ENCODE peak calls at places on chromosomes 1 and 21, in four cellular contexts. One of them, this sample, is unnamed.

GRCh38 chr1:22652881-22653316 is at the start of gene C1QB:
- DNase-seq in AG10803: no peak
- DNase-seq in uterus: no peak
- DNase-seq in fibroblast of villous mesenchyme: no peak
- DNase-seq in this sample: no peak

GRCh38 chr1:90841477-90841876 is 124.4 kb upstream of the BARHL2 start:
- DNase-seq in AG10803: no peak
- DNase-seq in uterus: no peak
- DNase-seq in fibroblast of villous mesenchyme: no peak
- DNase-seq in this sample: no peak

GRCh38 chr1:81760487-81761097 is 40.1 kb upstream of the ADGRL2 start:
- DNase-seq in AG10803: peak; percentile 42
- DNase-seq in uterus: no peak
- DNase-seq in fibroblast of villous mesenchyme: peak; percentile 36
- DNase-seq in this sample: peak; percentile 58

GRCh38 chr1:20035114-20035513 is 34.9 kb upstream of the PLA2G5 start:
- DNase-seq in AG10803: no peak
- DNase-seq in uterus: no peak
- DNase-seq in fibroblast of villous mesenchyme: peak; percentile 53
- DNase-seq in this sample: no peak

GRCh38 chr1:34794001-34794789 is 1.4 kb downstream of the GJA4 start:
- DNase-seq in AG10803: no peak
- DNase-seq in uterus: no peak
- DNase-seq in fibroblast of villous mesenchyme: no peak
- DNase-seq in this sample: no peak

GRCh38 chr1:83670891-83671565 is 327.9 kb downstream of the TTLL7 start:
- DNase-seq in AG10803: no peak
- DNase-seq in uterus: no peak
- DNase-seq in fibroblast of villous mesenchyme: no peak
- DNase-seq in this sample: no peak

GRCh38 chr1:29368936-29369932 is 132.9 kb downstream of the PTPRU start:
- DNase-seq in AG10803: no peak
- DNase-seq in uterus: no peak
- DNase-seq in fibroblast of villous mesenchyme: no peak
- DNase-seq in this sample: no peak

GRCh38 chr1:67861856-67862516 is 28.7 kb upstream of the GNG12 start:
- DNase-seq in AG10803: peak; percentile 19
- DNase-seq in uterus: no peak
- DNase-seq in fibroblast of villous mesenchyme: peak; percentile 33
- DNase-seq in this sample: no peak

GRCh38 chr1:151994956-151995355 is 1.3 kb upstream of the S100A10 start:
- DNase-seq in AG10803: peak; percentile 99
- DNase-seq in uterus: peak; percentile 26
- DNase-seq in fibroblast of villous mesenchyme: peak; percentile 59
- DNase-seq in this sample: peak; percentile 100

GRCh38 chr1:77220687-77221463 is 1.6 kb upstream of the PIGK start:
- DNase-seq in AG10803: peak; percentile 33
- DNase-seq in uterus: no peak
- DNase-seq in fibroblast of villous mesenchyme: peak; percentile 50
- DNase-seq in this sample: peak; percentile 89

GRCh38 chr21:44846485-44847260 is 26.8 kb downstream of the PTTG1IP start:
- DNase-seq in AG10803: peak; percentile 61
- DNase-seq in uterus: no peak
- DNase-seq in fibroblast of villous mesenchyme: peak; percentile 68
- DNase-seq in this sample: peak; percentile 72

GRCh38 chr1:88058205-88058604 is 625.9 kb upstream of the PKN2 start:
- DNase-seq in AG10803: no peak
- DNase-seq in uterus: no peak
- DNase-seq in fibroblast of villous mesenchyme: no peak
- DNase-seq in this sample: no peak

GRCh38 chr1:67668660-67669059 is 16.3 kb upstream of the GADD45A start:
- DNase-seq in AG10803: no peak
- DNase-seq in uterus: no peak
- DNase-seq in fibroblast of villous mesenchyme: peak; percentile 72
- DNase-seq in this sample: peak; percentile 41

GRCh38 chr1:227124461-227124860 is 184.4 kb downstream of the COQ8A start:
- DNase-seq in AG10803: no peak
- DNase-seq in uterus: no peak
- DNase-seq in fibroblast of villous mesenchyme: no peak
- DNase-seq in this sample: no peak

GRCh38 chr1:52631759-52632331 is 1.1 kb upstream of the SHISAL2A start:
- DNase-seq in AG10803: no peak
- DNase-seq in uterus: no peak
- DNase-seq in fibroblast of villous mesenchyme: no peak
- DNase-seq in this sample: no peak

GRCh38 chr1:18883636-18884418 is 18.5 kb downstream of the ALDH4A1 start:
- DNase-seq in AG10803: peak; percentile 69
- DNase-seq in uterus: peak; percentile 73
- DNase-seq in fibroblast of villous mesenchyme: peak; percentile 65
- DNase-seq in this sample: peak; percentile 64

GRCh38 chr1:33634806-33635205 is 162.4 kb downstream of the ZSCAN20 start:
- DNase-seq in AG10803: peak; percentile 34
- DNase-seq in uterus: no peak
- DNase-seq in fibroblast of villous mesenchyme: peak; percentile 18
- DNase-seq in this sample: peak; percentile 20

GRCh38 chr1:154353460-154353904 is 28.2 kb downstream of the ATP8B2 start:
- DNase-seq in AG10803: peak; percentile 59
- DNase-seq in uterus: no peak
- DNase-seq in fibroblast of villous mesenchyme: peak; percentile 74
- DNase-seq in this sample: peak; percentile 77

GRCh38 chr1:14997646-14998276 is 155.8 kb upstream of the TMEM51 start:
- DNase-seq in AG10803: peak; percentile 56
- DNase-seq in uterus: no peak
- DNase-seq in fibroblast of villous mesenchyme: peak; percentile 20
- DNase-seq in this sample: peak; percentile 25

GRCh38 chr1:42931911-42932422 is 26.7 kb downstream of the SLC2A1 start:
- DNase-seq in AG10803: no peak
- DNase-seq in uterus: no peak
- DNase-seq in fibroblast of villous mesenchyme: no peak
- DNase-seq in this sample: no peak

GRCh38 chr1:61887076-61887867 is 145.0 kb downstream of the PATJ start:
- DNase-seq in AG10803: no peak
- DNase-seq in uterus: no peak
- DNase-seq in fibroblast of villous mesenchyme: no peak
- DNase-seq in this sample: no peak
- TF ChIP-seq CTCF in AG10803: no peak
- TF ChIP-seq CTCF in uterus: no peak
- TF ChIP-seq CTCF in fibroblast of villous mesenchyme: no peak
- TF ChIP-seq CTCF in this sample: no peak

DNA sequence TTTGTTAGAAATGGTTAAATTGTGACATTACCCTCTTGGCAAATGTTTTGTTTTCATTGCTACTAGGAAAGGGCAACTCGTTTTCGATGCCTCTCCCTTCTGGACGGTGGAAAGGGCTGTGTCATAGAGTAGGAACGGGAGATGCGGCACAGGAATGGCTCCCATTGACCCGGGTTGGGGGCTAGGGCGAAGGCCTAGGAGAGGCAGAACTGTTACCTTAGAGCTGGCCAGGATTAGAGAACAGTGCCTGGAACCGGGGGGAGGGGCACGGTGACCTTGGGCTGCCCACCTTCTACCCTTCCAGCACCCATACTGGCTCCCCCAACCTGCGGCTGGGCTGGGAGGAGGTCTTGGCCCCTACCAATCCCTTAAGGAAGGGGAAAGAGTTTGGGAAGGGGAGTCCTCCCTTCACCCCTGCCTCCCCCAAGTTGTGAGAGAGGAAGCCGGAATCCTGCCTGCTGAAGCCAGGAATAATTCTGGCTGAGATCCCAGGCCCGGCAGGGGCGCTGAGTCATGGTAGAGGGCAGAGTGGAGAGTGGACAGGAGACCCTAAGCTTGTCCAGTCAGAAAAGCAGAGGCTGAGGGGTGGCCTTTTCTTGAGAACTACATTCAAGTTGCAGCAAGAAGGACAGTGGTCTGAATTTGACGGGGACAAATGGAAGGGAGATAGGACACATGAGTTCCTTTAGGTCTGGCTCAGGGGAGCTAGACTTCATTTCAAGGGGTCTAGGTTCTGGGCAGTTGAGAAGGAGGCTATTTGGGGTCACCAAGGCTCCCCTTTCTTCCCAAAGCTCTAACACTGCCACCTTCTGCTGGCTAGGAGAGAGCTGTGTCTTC is 8.2 kb downstream of the LMNA start:
- DNase-seq in AG10803: peak; percentile 84
- DNase-seq in uterus: peak; percentile 92
- DNase-seq in fibroblast of villous mesenchyme: peak; percentile 95
- DNase-seq in this sample: peak; percentile 96
- H3K4me3 ChIP-seq in AG10803: peak overlapping the region; percentile 100
- H3K4me3 ChIP-seq in uterus: peak overlapping the region; percentile 39
- H3K4me3 ChIP-seq in fibroblast of villous mesenchyme: peak overlapping the region; percentile 44
- H3K4me3 ChIP-seq in this sample: peak overlapping the region; percentile 99

DNA sequence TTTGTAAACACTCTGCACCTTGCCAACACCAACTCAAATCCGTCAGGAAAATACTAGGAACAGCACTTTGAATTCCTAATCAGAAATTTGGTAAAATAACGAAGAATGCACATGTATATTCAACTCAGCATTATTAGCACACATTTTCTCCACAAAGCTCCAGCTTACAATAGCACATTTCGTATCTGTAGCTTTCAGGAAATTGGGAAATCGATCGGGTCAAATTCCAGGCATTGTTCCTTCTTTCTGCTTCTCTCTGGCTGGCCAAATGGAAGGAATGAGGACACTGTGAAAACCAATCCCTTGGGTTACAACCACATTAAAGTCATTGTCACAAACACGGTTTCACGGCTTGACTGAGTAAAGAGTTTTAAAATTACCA is 58.6 kb downstream of the NPHP4 start:
- DNase-seq in AG10803: peak; percentile 80
- DNase-seq in uterus: no peak
- DNase-seq in fibroblast of villous mesenchyme: peak; percentile 14
- DNase-seq in this sample: no peak
- TF ChIP-seq CTCF in AG10803: no peak
- TF ChIP-seq CTCF in uterus: no peak
- TF ChIP-seq CTCF in fibroblast of villous mesenchyme: no peak
- TF ChIP-seq CTCF in this sample: no peak

GRCh38 chr1:66575739-66576138 is 41.8 kb downstream of the SGIP1 start:
- DNase-seq in AG10803: peak; percentile 91
- DNase-seq in uterus: peak; percentile 58
- DNase-seq in fibroblast of villous mesenchyme: peak; percentile 99
- DNase-seq in this sample: peak; percentile 95

GRCh38 chr1:66571789-66572188 is 37.8 kb downstream of the SGIP1 start:
- DNase-seq in AG10803: peak; percentile 74
- DNase-seq in uterus: no peak
- DNase-seq in fibroblast of villous mesenchyme: peak; percentile 73
- DNase-seq in this sample: peak; percentile 80

GRCh38 chr1:66564250-66564649 is 30.3 kb downstream of the SGIP1 start:
- DNase-seq in AG10803: peak; percentile 99
- DNase-seq in uterus: no peak
- DNase-seq in fibroblast of villous mesenchyme: peak; percentile 99
- DNase-seq in this sample: peak; percentile 100

DNA sequence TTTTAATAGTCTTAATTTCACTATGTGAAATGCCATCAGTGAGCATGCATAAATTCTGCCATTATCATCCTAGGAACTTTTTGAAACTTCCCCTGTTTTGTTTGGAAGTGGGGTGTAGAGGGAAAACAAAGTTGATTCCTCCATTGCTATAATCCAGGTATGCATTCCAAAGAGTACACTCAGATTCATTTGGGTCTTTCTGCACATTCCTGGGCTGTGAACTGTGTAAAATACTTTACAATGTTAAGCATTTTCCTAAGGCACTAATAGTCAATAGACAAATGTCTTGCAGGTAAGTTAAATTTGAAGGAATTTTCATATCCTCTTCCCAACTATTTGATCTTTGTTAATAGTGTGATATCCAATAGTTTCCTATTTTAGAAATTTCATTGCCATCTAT is 36.2 kb downstream of the SGIP1 start:
- DNase-seq in AG10803: no peak
- DNase-seq in uterus: no peak
- DNase-seq in fibroblast of villous mesenchyme: no peak
- DNase-seq in this sample: no peak
- H3K4me3 ChIP-seq in AG10803: no peak overlapping the region
- H3K4me3 ChIP-seq in uterus: no peak overlapping the region
- H3K4me3 ChIP-seq in fibroblast of villous mesenchyme: no peak overlapping the region
- H3K4me3 ChIP-seq in this sample: no peak overlapping the region

DNA sequence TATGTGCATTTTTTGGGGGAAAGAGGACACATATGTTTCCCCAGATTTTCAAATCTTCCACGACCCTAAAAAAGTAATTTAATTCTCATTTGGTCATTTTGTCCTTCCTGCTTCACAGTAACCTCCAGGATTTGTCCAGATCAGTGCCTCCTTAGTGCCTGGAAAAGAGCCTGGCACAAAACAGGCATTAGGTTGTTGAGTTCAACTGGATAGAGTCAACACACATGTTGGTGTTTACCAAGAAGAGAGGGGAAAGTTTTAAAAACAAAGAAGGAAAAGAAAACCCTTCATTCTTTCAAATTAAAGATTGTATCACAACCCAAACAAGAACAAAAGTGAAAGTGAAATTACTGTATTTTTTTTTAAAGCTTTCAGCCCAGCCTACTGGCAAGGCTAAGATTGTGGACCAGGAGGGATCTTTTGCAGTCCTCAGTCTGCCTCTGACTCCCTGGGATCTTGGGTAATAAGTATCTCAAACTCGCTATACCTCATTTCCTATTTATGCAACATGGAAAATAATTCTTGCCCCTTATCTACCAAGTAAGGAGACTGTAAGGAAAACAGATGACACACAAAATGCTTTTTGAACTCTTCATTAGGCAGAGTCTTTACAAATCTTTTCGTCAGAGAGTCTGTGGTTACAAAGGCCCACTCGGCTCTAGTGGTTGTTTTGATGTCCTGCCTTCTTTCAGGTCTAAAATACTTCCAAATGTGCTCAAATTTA is 57.8 kb downstream of the ZNF281 start:
- DNase-seq in AG10803: peak; percentile 100
- DNase-seq in uterus: no peak
- DNase-seq in fibroblast of villous mesenchyme: peak; percentile 99
- DNase-seq in this sample: peak; percentile 97
- TF ChIP-seq CTCF in AG10803: no peak
- TF ChIP-seq CTCF in uterus: no peak
- TF ChIP-seq CTCF in fibroblast of villous mesenchyme: peak; percentile 4
- TF ChIP-seq CTCF in this sample: peak; percentile 5